ENCODE peak calls at places on chromosomes 3 and 15, in eight cellular contexts. One of them, this sample, is unnamed.
A peak's percentile ranks its signal among the peaks of the same experiment; 100 is the strongest.

GRCh38 chr3:106423321-106424225 is 554.8 kb upstream of the CBLB start:
- DNase-seq in fibroblast of the conjunctiva: no peak
- DNase-seq in activated CD8-positive, alpha-beta memory T cell treated with anti-CD3 and anti-CD28 coated beads, Interleukin-2, amount 50 U/mL, for 4 hours: no peak
- DNase-seq in cardiac fibroblast: peak; percentile 60
- DNase-seq in NCI-H510A treated with DMSO at 0.1 percent for 48 hours: no peak
- DNase-seq in ureter: no peak
- DNase-seq in AG08396: no peak
- DNase-seq in mucosa of gallbladder: no peak
- DNase-seq in this sample: no peak

GRCh38 chr15:67882487-67883227 is 42.8 kb upstream of the RNU6-1 start:
- DNase-seq in fibroblast of the conjunctiva: no peak
- DNase-seq in activated CD8-positive, alpha-beta memory T cell treated with anti-CD3 and anti-CD28 coated beads, Interleukin-2, amount 50 U/mL, for 4 hours: no peak
- DNase-seq in cardiac fibroblast: no peak
- DNase-seq in NCI-H510A treated with DMSO at 0.1 percent for 48 hours: no peak
- DNase-seq in ureter: no peak
- DNase-seq in AG08396: no peak
- DNase-seq in mucosa of gallbladder: peak; percentile 12
- DNase-seq in this sample: no peak

GRCh38 chr3:124997303-124998246 is 58.2 kb downstream of the HEG1 start:
- DNase-seq in fibroblast of the conjunctiva: no peak
- DNase-seq in activated CD8-positive, alpha-beta memory T cell treated with anti-CD3 and anti-CD28 coated beads, Interleukin-2, amount 50 U/mL, for 4 hours: no peak
- DNase-seq in cardiac fibroblast: no peak
- DNase-seq in NCI-H510A treated with DMSO at 0.1 percent for 48 hours: no peak
- DNase-seq in ureter: no peak
- DNase-seq in AG08396: no peak
- DNase-seq in mucosa of gallbladder: no peak
- DNase-seq in this sample: no peak

GRCh38 chr3:184345678-184346144 is 8.3 kb downstream of the FAM131A start:
- DNase-seq in fibroblast of the conjunctiva: no peak
- DNase-seq in activated CD8-positive, alpha-beta memory T cell treated with anti-CD3 and anti-CD28 coated beads, Interleukin-2, amount 50 U/mL, for 4 hours: no peak
- DNase-seq in cardiac fibroblast: peak; percentile 67
- DNase-seq in NCI-H510A treated with DMSO at 0.1 percent for 48 hours: peak; percentile 88
- DNase-seq in ureter: peak; percentile 74
- DNase-seq in AG08396: peak; percentile 82
- DNase-seq in mucosa of gallbladder: peak; percentile 83
- DNase-seq in this sample: peak; percentile 66

GRCh38 chr3:127630811-127631714 is 2.1 kb downstream of the PODXL2 start:
- DNase-seq in fibroblast of the conjunctiva: no peak
- DNase-seq in activated CD8-positive, alpha-beta memory T cell treated with anti-CD3 and anti-CD28 coated beads, Interleukin-2, amount 50 U/mL, for 4 hours: no peak
- DNase-seq in cardiac fibroblast: no peak
- DNase-seq in NCI-H510A treated with DMSO at 0.1 percent for 48 hours: peak; percentile 9
- DNase-seq in ureter: no peak
- DNase-seq in AG08396: no peak
- DNase-seq in mucosa of gallbladder: no peak
- DNase-seq in this sample: peak; percentile 64

GRCh38 chr15:25689592-25689991 is 173.5 kb downstream of the ATP10A start:
- DNase-seq in fibroblast of the conjunctiva: no peak
- DNase-seq in activated CD8-positive, alpha-beta memory T cell treated with anti-CD3 and anti-CD28 coated beads, Interleukin-2, amount 50 U/mL, for 4 hours: no peak
- DNase-seq in cardiac fibroblast: no peak
- DNase-seq in NCI-H510A treated with DMSO at 0.1 percent for 48 hours: no peak
- DNase-seq in ureter: no peak
- DNase-seq in AG08396: no peak
- DNase-seq in mucosa of gallbladder: no peak
- DNase-seq in this sample: no peak

GRCh38 chr15:64993290-64993689 is 3.6 kb upstream of the SPG21 start:
- DNase-seq in fibroblast of the conjunctiva: no peak
- DNase-seq in activated CD8-positive, alpha-beta memory T cell treated with anti-CD3 and anti-CD28 coated beads, Interleukin-2, amount 50 U/mL, for 4 hours: no peak
- DNase-seq in cardiac fibroblast: no peak
- DNase-seq in NCI-H510A treated with DMSO at 0.1 percent for 48 hours: no peak
- DNase-seq in ureter: no peak
- DNase-seq in AG08396: no peak
- DNase-seq in mucosa of gallbladder: no peak
- DNase-seq in this sample: no peak

GRCh38 chr15:42845581-42845980 is 75.0 kb downstream of the TTBK2 start:
- DNase-seq in fibroblast of the conjunctiva: no peak
- DNase-seq in activated CD8-positive, alpha-beta memory T cell treated with anti-CD3 and anti-CD28 coated beads, Interleukin-2, amount 50 U/mL, for 4 hours: no peak
- DNase-seq in cardiac fibroblast: peak; percentile 51
- DNase-seq in NCI-H510A treated with DMSO at 0.1 percent for 48 hours: no peak
- DNase-seq in ureter: no peak
- DNase-seq in AG08396: no peak
- DNase-seq in mucosa of gallbladder: no peak
- DNase-seq in this sample: no peak

GRCh38 chr3:5198986-5199731 is 11.7 kb downstream of the EDEM1 start:
- DNase-seq in fibroblast of the conjunctiva: no peak
- DNase-seq in activated CD8-positive, alpha-beta memory T cell treated with anti-CD3 and anti-CD28 coated beads, Interleukin-2, amount 50 U/mL, for 4 hours: no peak
- DNase-seq in cardiac fibroblast: no peak
- DNase-seq in NCI-H510A treated with DMSO at 0.1 percent for 48 hours: no peak
- DNase-seq in ureter: no peak
- DNase-seq in AG08396: no peak
- DNase-seq in mucosa of gallbladder: no peak
- DNase-seq in this sample: no peak

GRCh38 chr3:107588217-107588616 is 65.5 kb downstream of the BBX start:
- DNase-seq in fibroblast of the conjunctiva: no peak
- DNase-seq in activated CD8-positive, alpha-beta memory T cell treated with anti-CD3 and anti-CD28 coated beads, Interleukin-2, amount 50 U/mL, for 4 hours: no peak
- DNase-seq in cardiac fibroblast: no peak
- DNase-seq in NCI-H510A treated with DMSO at 0.1 percent for 48 hours: no peak
- DNase-seq in ureter: no peak
- DNase-seq in AG08396: no peak
- DNase-seq in mucosa of gallbladder: no peak
- DNase-seq in this sample: no peak

GRCh38 chr3:76367281-76367680 is 581.9 kb upstream of the ZNF717 start:
- DNase-seq in fibroblast of the conjunctiva: no peak
- DNase-seq in activated CD8-positive, alpha-beta memory T cell treated with anti-CD3 and anti-CD28 coated beads, Interleukin-2, amount 50 U/mL, for 4 hours: no peak
- DNase-seq in cardiac fibroblast: peak; percentile 47
- DNase-seq in NCI-H510A treated with DMSO at 0.1 percent for 48 hours: no peak
- DNase-seq in ureter: no peak
- DNase-seq in AG08396: no peak
- DNase-seq in mucosa of gallbladder: no peak
- DNase-seq in this sample: no peak

GRCh38 chr3:194908972-194909371 is 223.3 kb downstream of the FAM43A start:
- DNase-seq in fibroblast of the conjunctiva: no peak
- DNase-seq in activated CD8-positive, alpha-beta memory T cell treated with anti-CD3 and anti-CD28 coated beads, Interleukin-2, amount 50 U/mL, for 4 hours: no peak
- DNase-seq in cardiac fibroblast: no peak
- DNase-seq in NCI-H510A treated with DMSO at 0.1 percent for 48 hours: no peak
- DNase-seq in ureter: no peak
- DNase-seq in AG08396: no peak
- DNase-seq in mucosa of gallbladder: no peak
- DNase-seq in this sample: no peak

GRCh38 chr3:48042071-48042760 is 26.0 kb upstream of the MAP4 start:
- DNase-seq in fibroblast of the conjunctiva: no peak
- DNase-seq in activated CD8-positive, alpha-beta memory T cell treated with anti-CD3 and anti-CD28 coated beads, Interleukin-2, amount 50 U/mL, for 4 hours: no peak
- DNase-seq in cardiac fibroblast: peak; percentile 56
- DNase-seq in NCI-H510A treated with DMSO at 0.1 percent for 48 hours: no peak
- DNase-seq in ureter: no peak
- DNase-seq in AG08396: no peak
- DNase-seq in mucosa of gallbladder: no peak
- DNase-seq in this sample: no peak

GRCh38 chr3:170740726-170741591 is 129.0 kb downstream of the RPL22L1 start:
- DNase-seq in fibroblast of the conjunctiva: peak; percentile 95
- DNase-seq in activated CD8-positive, alpha-beta memory T cell treated with anti-CD3 and anti-CD28 coated beads, Interleukin-2, amount 50 U/mL, for 4 hours: no peak
- DNase-seq in cardiac fibroblast: peak; percentile 92
- DNase-seq in NCI-H510A treated with DMSO at 0.1 percent for 48 hours: peak; percentile 72
- DNase-seq in ureter: peak; percentile 54
- DNase-seq in AG08396: peak; percentile 46
- DNase-seq in mucosa of gallbladder: peak; percentile 21
- DNase-seq in this sample: peak; percentile 42

GRCh38 chr3:74267583-74268184 is 346.8 kb downstream of the CNTN3 start:
- DNase-seq in fibroblast of the conjunctiva: peak; percentile 50
- DNase-seq in activated CD8-positive, alpha-beta memory T cell treated with anti-CD3 and anti-CD28 coated beads, Interleukin-2, amount 50 U/mL, for 4 hours: no peak
- DNase-seq in cardiac fibroblast: peak; percentile 80
- DNase-seq in NCI-H510A treated with DMSO at 0.1 percent for 48 hours: no peak
- DNase-seq in ureter: no peak
- DNase-seq in AG08396: peak; percentile 21
- DNase-seq in mucosa of gallbladder: peak; percentile 21
- DNase-seq in this sample: no peak

GRCh38 chr15:89068325-89068784 is 19.9 kb upstream of the ABHD2 start:
- DNase-seq in fibroblast of the conjunctiva: peak; percentile 66
- DNase-seq in activated CD8-positive, alpha-beta memory T cell treated with anti-CD3 and anti-CD28 coated beads, Interleukin-2, amount 50 U/mL, for 4 hours: peak; percentile 27
- DNase-seq in cardiac fibroblast: peak; percentile 99
- DNase-seq in NCI-H510A treated with DMSO at 0.1 percent for 48 hours: no peak
- DNase-seq in ureter: no peak
- DNase-seq in AG08396: peak; percentile 61
- DNase-seq in mucosa of gallbladder: peak; percentile 28
- DNase-seq in this sample: no peak

GRCh38 chr3:161395115-161395514 is 23.8 kb upstream of the SPTSSB start:
- DNase-seq in fibroblast of the conjunctiva: no peak
- DNase-seq in activated CD8-positive, alpha-beta memory T cell treated with anti-CD3 and anti-CD28 coated beads, Interleukin-2, amount 50 U/mL, for 4 hours: no peak
- DNase-seq in cardiac fibroblast: no peak
- DNase-seq in NCI-H510A treated with DMSO at 0.1 percent for 48 hours: no peak
- DNase-seq in ureter: no peak
- DNase-seq in AG08396: no peak
- DNase-seq in mucosa of gallbladder: no peak
- DNase-seq in this sample: no peak

GRCh38 chr3:64278631-64279030 is 53.4 kb upstream of the PRICKLE2 start:
- DNase-seq in fibroblast of the conjunctiva: no peak
- DNase-seq in activated CD8-positive, alpha-beta memory T cell treated with anti-CD3 and anti-CD28 coated beads, Interleukin-2, amount 50 U/mL, for 4 hours: no peak
- DNase-seq in cardiac fibroblast: no peak
- DNase-seq in NCI-H510A treated with DMSO at 0.1 percent for 48 hours: no peak
- DNase-seq in ureter: no peak
- DNase-seq in AG08396: no peak
- DNase-seq in mucosa of gallbladder: no peak
- DNase-seq in this sample: no peak

GRCh38 chr3:121883507-121883906 is 10.7 kb upstream of the SLC15A2 start:
- DNase-seq in fibroblast of the conjunctiva: peak; percentile 17
- DNase-seq in activated CD8-positive, alpha-beta memory T cell treated with anti-CD3 and anti-CD28 coated beads, Interleukin-2, amount 50 U/mL, for 4 hours: no peak
- DNase-seq in cardiac fibroblast: peak; percentile 43
- DNase-seq in NCI-H510A treated with DMSO at 0.1 percent for 48 hours: no peak
- DNase-seq in ureter: no peak
- DNase-seq in AG08396: peak; percentile 11
- DNase-seq in mucosa of gallbladder: no peak
- DNase-seq in this sample: peak; percentile 7

GRCh38 chr3:118168175-118168574 is 866.5 kb downstream of the IGSF11 start:
- DNase-seq in fibroblast of the conjunctiva: no peak
- DNase-seq in activated CD8-positive, alpha-beta memory T cell treated with anti-CD3 and anti-CD28 coated beads, Interleukin-2, amount 50 U/mL, for 4 hours: no peak
- DNase-seq in cardiac fibroblast: no peak
- DNase-seq in NCI-H510A treated with DMSO at 0.1 percent for 48 hours: no peak
- DNase-seq in ureter: no peak
- DNase-seq in AG08396: no peak
- DNase-seq in mucosa of gallbladder: no peak
- DNase-seq in this sample: no peak

GRCh38 chr3:99562138-99562537 is 76.3 kb upstream of the COL8A1 start:
- DNase-seq in fibroblast of the conjunctiva: no peak
- DNase-seq in activated CD8-positive, alpha-beta memory T cell treated with anti-CD3 and anti-CD28 coated beads, Interleukin-2, amount 50 U/mL, for 4 hours: no peak
- DNase-seq in cardiac fibroblast: peak; percentile 63
- DNase-seq in NCI-H510A treated with DMSO at 0.1 percent for 48 hours: no peak
- DNase-seq in ureter: no peak
- DNase-seq in AG08396: peak; percentile 38
- DNase-seq in mucosa of gallbladder: no peak
- DNase-seq in this sample: no peak

GRCh38 chr15:57387644-57388076 is 11.4 kb downstream of the CGNL1 start:
- DNase-seq in fibroblast of the conjunctiva: no peak
- DNase-seq in activated CD8-positive, alpha-beta memory T cell treated with anti-CD3 and anti-CD28 coated beads, Interleukin-2, amount 50 U/mL, for 4 hours: no peak
- DNase-seq in cardiac fibroblast: no peak
- DNase-seq in NCI-H510A treated with DMSO at 0.1 percent for 48 hours: peak; percentile 75
- DNase-seq in ureter: no peak
- DNase-seq in AG08396: no peak
- DNase-seq in mucosa of gallbladder: no peak
- DNase-seq in this sample: peak; percentile 65

GRCh38 chr3:30628188-30628930 is 22.0 kb downstream of the TGFBR2 start:
- DNase-seq in fibroblast of the conjunctiva: no peak
- DNase-seq in activated CD8-positive, alpha-beta memory T cell treated with anti-CD3 and anti-CD28 coated beads, Interleukin-2, amount 50 U/mL, for 4 hours: no peak
- DNase-seq in cardiac fibroblast: no peak
- DNase-seq in NCI-H510A treated with DMSO at 0.1 percent for 48 hours: no peak
- DNase-seq in ureter: no peak
- DNase-seq in AG08396: no peak
- DNase-seq in mucosa of gallbladder: no peak
- DNase-seq in this sample: no peak

GRCh38 chr3:133955892-133956291 is 60.2 kb upstream of the RAB6B start:
- DNase-seq in fibroblast of the conjunctiva: no peak
- DNase-seq in activated CD8-positive, alpha-beta memory T cell treated with anti-CD3 and anti-CD28 coated beads, Interleukin-2, amount 50 U/mL, for 4 hours: no peak
- DNase-seq in cardiac fibroblast: no peak
- DNase-seq in NCI-H510A treated with DMSO at 0.1 percent for 48 hours: no peak
- DNase-seq in ureter: no peak
- DNase-seq in AG08396: no peak
- DNase-seq in mucosa of gallbladder: no peak
- DNase-seq in this sample: peak; percentile 29

GRCh38 chr15:76006136-76006778 is 6.0 kb downstream of the NRG4 start:
- DNase-seq in fibroblast of the conjunctiva: no peak
- DNase-seq in activated CD8-positive, alpha-beta memory T cell treated with anti-CD3 and anti-CD28 coated beads, Interleukin-2, amount 50 U/mL, for 4 hours: no peak
- DNase-seq in cardiac fibroblast: peak; percentile 32
- DNase-seq in NCI-H510A treated with DMSO at 0.1 percent for 48 hours: no peak
- DNase-seq in ureter: no peak
- DNase-seq in AG08396: no peak
- DNase-seq in mucosa of gallbladder: no peak
- DNase-seq in this sample: no peak

GRCh38 chr3:100893590-100893989 is 99.6 kb downstream of the ABI3BP start:
- DNase-seq in fibroblast of the conjunctiva: no peak
- DNase-seq in activated CD8-positive, alpha-beta memory T cell treated with anti-CD3 and anti-CD28 coated beads, Interleukin-2, amount 50 U/mL, for 4 hours: no peak
- DNase-seq in cardiac fibroblast: peak; percentile 77
- DNase-seq in NCI-H510A treated with DMSO at 0.1 percent for 48 hours: no peak
- DNase-seq in ureter: no peak
- DNase-seq in AG08396: peak; percentile 34
- DNase-seq in mucosa of gallbladder: no peak
- DNase-seq in this sample: no peak

GRCh38 chr3:140599009-140599408 is 78.9 kb upstream of the TRIM42 start:
- DNase-seq in fibroblast of the conjunctiva: no peak
- DNase-seq in activated CD8-positive, alpha-beta memory T cell treated with anti-CD3 and anti-CD28 coated beads, Interleukin-2, amount 50 U/mL, for 4 hours: no peak
- DNase-seq in cardiac fibroblast: no peak
- DNase-seq in NCI-H510A treated with DMSO at 0.1 percent for 48 hours: no peak
- DNase-seq in ureter: no peak
- DNase-seq in AG08396: no peak
- DNase-seq in mucosa of gallbladder: no peak
- DNase-seq in this sample: no peak

GRCh38 chr15:32739522-32739921 is 21.7 kb downstream of the GREM1 start:
- DNase-seq in fibroblast of the conjunctiva: no peak
- DNase-seq in activated CD8-positive, alpha-beta memory T cell treated with anti-CD3 and anti-CD28 coated beads, Interleukin-2, amount 50 U/mL, for 4 hours: no peak
- DNase-seq in cardiac fibroblast: peak; percentile 41
- DNase-seq in NCI-H510A treated with DMSO at 0.1 percent for 48 hours: no peak
- DNase-seq in ureter: no peak
- DNase-seq in AG08396: no peak
- DNase-seq in mucosa of gallbladder: no peak
- DNase-seq in this sample: no peak

GRCh38 chr3:128180446-128180845 is 27.2 kb downstream of the EEFSEC start:
- DNase-seq in fibroblast of the conjunctiva: no peak
- DNase-seq in activated CD8-positive, alpha-beta memory T cell treated with anti-CD3 and anti-CD28 coated beads, Interleukin-2, amount 50 U/mL, for 4 hours: no peak
- DNase-seq in cardiac fibroblast: peak; percentile 3
- DNase-seq in NCI-H510A treated with DMSO at 0.1 percent for 48 hours: no peak
- DNase-seq in ureter: no peak
- DNase-seq in AG08396: no peak
- DNase-seq in mucosa of gallbladder: no peak
- DNase-seq in this sample: no peak

GRCh38 chr15:29734917-29735572 is 87.2 kb downstream of the TJP1 start:
- DNase-seq in fibroblast of the conjunctiva: no peak
- DNase-seq in activated CD8-positive, alpha-beta memory T cell treated with anti-CD3 and anti-CD28 coated beads, Interleukin-2, amount 50 U/mL, for 4 hours: no peak
- DNase-seq in cardiac fibroblast: peak; percentile 66
- DNase-seq in NCI-H510A treated with DMSO at 0.1 percent for 48 hours: no peak
- DNase-seq in ureter: no peak
- DNase-seq in AG08396: no peak
- DNase-seq in mucosa of gallbladder: no peak
- DNase-seq in this sample: no peak

GRCh38 chr3:123687286-123687685 is 102.4 kb upstream of the HACD2 start:
- DNase-seq in fibroblast of the conjunctiva: no peak
- DNase-seq in activated CD8-positive, alpha-beta memory T cell treated with anti-CD3 and anti-CD28 coated beads, Interleukin-2, amount 50 U/mL, for 4 hours: no peak
- DNase-seq in cardiac fibroblast: peak; percentile 45
- DNase-seq in NCI-H510A treated with DMSO at 0.1 percent for 48 hours: no peak
- DNase-seq in ureter: no peak
- DNase-seq in AG08396: no peak
- DNase-seq in mucosa of gallbladder: no peak
- DNase-seq in this sample: no peak

GRCh38 chr3:57952208-57952631 is 56.0 kb upstream of the FLNB start:
- DNase-seq in fibroblast of the conjunctiva: peak; percentile 70
- DNase-seq in activated CD8-positive, alpha-beta memory T cell treated with anti-CD3 and anti-CD28 coated beads, Interleukin-2, amount 50 U/mL, for 4 hours: no peak
- DNase-seq in cardiac fibroblast: peak; percentile 88
- DNase-seq in NCI-H510A treated with DMSO at 0.1 percent for 48 hours: no peak
- DNase-seq in ureter: peak; percentile 79
- DNase-seq in AG08396: peak; percentile 59
- DNase-seq in mucosa of gallbladder: peak; percentile 60
- DNase-seq in this sample: no peak

GRCh38 chr3:111465081-111465670 is 76.8 kb upstream of the CD96 start:
- DNase-seq in fibroblast of the conjunctiva: no peak
- DNase-seq in activated CD8-positive, alpha-beta memory T cell treated with anti-CD3 and anti-CD28 coated beads, Interleukin-2, amount 50 U/mL, for 4 hours: no peak
- DNase-seq in cardiac fibroblast: no peak
- DNase-seq in NCI-H510A treated with DMSO at 0.1 percent for 48 hours: no peak
- DNase-seq in ureter: no peak
- DNase-seq in AG08396: no peak
- DNase-seq in mucosa of gallbladder: no peak
- DNase-seq in this sample: no peak

This sample was measured in DMS153.